ENCODE peak calls at places on chromosomes 11 and 22, in eight cellular contexts. One of them, this sample, is unnamed.

GRCh38 chr22:29820941-29821789 is 16.9 kb downstream of the ASCC2 start:
- DNase-seq in neural progenitor cell: no peak
- DNase-seq in PC-3: peak
- DNase-seq in WTC11: no peak
- DNase-seq in nephron progenitor cell: no peak
- DNase-seq in thoracic aorta: peak
- DNase-seq in pancreas: peak
- DNase-seq in B cell: no peak
- DNase-seq in this sample: peak

GRCh38 chr11:94132152-94132558 is 3.5 kb downstream of the PANX1 start:
- DNase-seq in thoracic aorta: peak
- DNase-seq in B cell: no peak
- DNase-seq in pancreas: no peak
- DNase-seq in WTC11: no peak
- DNase-seq in nephron progenitor cell: no peak
- DNase-seq in PC-3: peak
- DNase-seq in neural progenitor cell: no peak
- DNase-seq in this sample: no peak

GRCh38 chr22:30287626-30288413 is 1.5 kb downstream of the CASTOR1 start:
- DNase-seq in B cell: peak
- DNase-seq in thoracic aorta: no peak
- DNase-seq in WTC11: peak
- DNase-seq in pancreas: peak
- DNase-seq in PC-3: peak
- DNase-seq in neural progenitor cell: peak
- DNase-seq in nephron progenitor cell: peak
- DNase-seq in this sample: peak

GRCh38 chr22:30802202-30803166 is 107.8 kb downstream of the OSBP2 start:
- DNase-seq in thoracic aorta: peak
- DNase-seq in neural progenitor cell: peak
- DNase-seq in PC-3: peak
- DNase-seq in nephron progenitor cell: peak
- DNase-seq in pancreas: peak
- DNase-seq in WTC11: peak
- DNase-seq in B cell: peak
- DNase-seq in this sample: no peak

GRCh38 chr11:70519117-70519516 is 120.8 kb downstream of the CTTN start:
- DNase-seq in nephron progenitor cell: no peak
- DNase-seq in pancreas: no peak
- DNase-seq in neural progenitor cell: no peak
- DNase-seq in thoracic aorta: no peak
- DNase-seq in WTC11: no peak
- DNase-seq in PC-3: peak
- DNase-seq in B cell: no peak
- DNase-seq in this sample: no peak

GRCh38 chr11:107836811-107837210 is 21.8 kb downstream of the SLC35F2 start:
- DNase-seq in nephron progenitor cell: no peak
- DNase-seq in neural progenitor cell: no peak
- DNase-seq in pancreas: no peak
- DNase-seq in B cell: no peak
- DNase-seq in thoracic aorta: no peak
- DNase-seq in PC-3: peak
- DNase-seq in WTC11: no peak
- DNase-seq in this sample: no peak

GRCh38 chr11:47359586-47359985 is 7.1 kb upstream of the MYBPC3 start:
- DNase-seq in pancreas: no peak
- DNase-seq in PC-3: no peak
- DNase-seq in nephron progenitor cell: no peak
- DNase-seq in thoracic aorta: no peak
- DNase-seq in WTC11: no peak
- DNase-seq in B cell: peak
- DNase-seq in neural progenitor cell: no peak
- DNase-seq in this sample: no peak

GRCh38 chr11:106152013-106152412 is 74.6 kb downstream of the AASDHPPT start:
- DNase-seq in nephron progenitor cell: no peak
- DNase-seq in PC-3: peak
- DNase-seq in thoracic aorta: no peak
- DNase-seq in WTC11: no peak
- DNase-seq in B cell: no peak
- DNase-seq in pancreas: peak
- DNase-seq in neural progenitor cell: no peak
- DNase-seq in this sample: no peak

GRCh38 chr11:79768343-79768742 is 327.5 kb upstream of the TENM4 start:
- DNase-seq in thoracic aorta: no peak
- DNase-seq in neural progenitor cell: no peak
- DNase-seq in pancreas: peak
- DNase-seq in WTC11: no peak
- DNase-seq in PC-3: no peak
- DNase-seq in nephron progenitor cell: no peak
- DNase-seq in B cell: no peak
- DNase-seq in this sample: no peak

GRCh38 chr22:41446057-41446501 is 522 bp downstream of the TOB2 start:
- DNase-seq in pancreas: peak
- DNase-seq in thoracic aorta: no peak
- DNase-seq in WTC11: peak
- DNase-seq in neural progenitor cell: peak
- DNase-seq in PC-3: no peak
- DNase-seq in B cell: no peak
- DNase-seq in nephron progenitor cell: no peak
- DNase-seq in this sample: no peak

GRCh38 chr11:85937838-85938237 is 82.7 kb downstream of the CCDC83 start:
- DNase-seq in B cell: no peak
- DNase-seq in WTC11: no peak
- DNase-seq in pancreas: no peak
- DNase-seq in nephron progenitor cell: no peak
- DNase-seq in PC-3: no peak
- DNase-seq in neural progenitor cell: no peak
- DNase-seq in thoracic aorta: no peak
- DNase-seq in this sample: no peak

GRCh38 chr22:36467042-36467810 is 14.2 kb downstream of the TXN2 start:
- DNase-seq in pancreas: peak
- DNase-seq in neural progenitor cell: no peak
- DNase-seq in PC-3: peak
- DNase-seq in WTC11: no peak
- DNase-seq in nephron progenitor cell: no peak
- DNase-seq in thoracic aorta: no peak
- DNase-seq in B cell: no peak
- DNase-seq in this sample: no peak

GRCh38 chr11:108870373-108871020 is 205.6 kb downstream of the DDX10 start:
- DNase-seq in neural progenitor cell: no peak
- DNase-seq in pancreas: no peak
- DNase-seq in WTC11: no peak
- DNase-seq in thoracic aorta: no peak
- DNase-seq in nephron progenitor cell: no peak
- DNase-seq in B cell: no peak
- DNase-seq in PC-3: peak
- DNase-seq in this sample: no peak

GRCh38 chr11:76419896-76420295 is 24.9 kb upstream of the EMSY start:
- DNase-seq in nephron progenitor cell: no peak
- DNase-seq in pancreas: no peak
- DNase-seq in thoracic aorta: no peak
- DNase-seq in PC-3: peak
- DNase-seq in neural progenitor cell: peak
- DNase-seq in B cell: peak
- DNase-seq in WTC11: peak
- DNase-seq in this sample: no peak

GRCh38 chr11:90113541-90113940 is 20.9 kb upstream of the NAALAD2 start:
- DNase-seq in PC-3: peak
- DNase-seq in pancreas: no peak
- DNase-seq in WTC11: no peak
- DNase-seq in B cell: no peak
- DNase-seq in nephron progenitor cell: no peak
- DNase-seq in thoracic aorta: no peak
- DNase-seq in neural progenitor cell: no peak
- DNase-seq in this sample: no peak

GRCh38 chr11:133064152-133064877 is 468.0 kb downstream of the OPCML start:
- DNase-seq in pancreas: peak
- DNase-seq in nephron progenitor cell: peak
- DNase-seq in B cell: no peak
- DNase-seq in thoracic aorta: no peak
- DNase-seq in PC-3: no peak
- DNase-seq in WTC11: peak
- DNase-seq in neural progenitor cell: peak
- DNase-seq in this sample: no peak

GRCh38 chr11:10581481-10582019 is 13.1 kb upstream of the LYVE1 start:
- DNase-seq in PC-3: peak
- DNase-seq in pancreas: no peak
- DNase-seq in nephron progenitor cell: no peak
- DNase-seq in B cell: peak
- DNase-seq in WTC11: no peak
- DNase-seq in neural progenitor cell: no peak
- DNase-seq in thoracic aorta: no peak
- DNase-seq in this sample: no peak

GRCh38 chr11:65663634-65664200 is 1.0 kb upstream of the RELA start:
- DNase-seq in B cell: peak
- DNase-seq in nephron progenitor cell: peak
- DNase-seq in PC-3: peak
- DNase-seq in neural progenitor cell: peak
- DNase-seq in WTC11: no peak
- DNase-seq in pancreas: peak
- DNase-seq in thoracic aorta: no peak
- DNase-seq in this sample: no peak

GRCh38 chr11:129640671-129641070 is 175.0 kb upstream of the TMEM45B start:
- DNase-seq in nephron progenitor cell: no peak
- DNase-seq in PC-3: no peak
- DNase-seq in thoracic aorta: no peak
- DNase-seq in WTC11: no peak
- DNase-seq in neural progenitor cell: no peak
- DNase-seq in B cell: no peak
- DNase-seq in pancreas: no peak
- DNase-seq in this sample: no peak

GRCh38 chr11:47216141-47216798 is 1.5 kb downstream of the DDB2 start:
- DNase-seq in thoracic aorta: peak
- DNase-seq in nephron progenitor cell: no peak
- DNase-seq in pancreas: peak
- DNase-seq in WTC11: no peak
- DNase-seq in PC-3: peak
- DNase-seq in B cell: no peak
- DNase-seq in neural progenitor cell: peak
- DNase-seq in this sample: peak

DNA sequence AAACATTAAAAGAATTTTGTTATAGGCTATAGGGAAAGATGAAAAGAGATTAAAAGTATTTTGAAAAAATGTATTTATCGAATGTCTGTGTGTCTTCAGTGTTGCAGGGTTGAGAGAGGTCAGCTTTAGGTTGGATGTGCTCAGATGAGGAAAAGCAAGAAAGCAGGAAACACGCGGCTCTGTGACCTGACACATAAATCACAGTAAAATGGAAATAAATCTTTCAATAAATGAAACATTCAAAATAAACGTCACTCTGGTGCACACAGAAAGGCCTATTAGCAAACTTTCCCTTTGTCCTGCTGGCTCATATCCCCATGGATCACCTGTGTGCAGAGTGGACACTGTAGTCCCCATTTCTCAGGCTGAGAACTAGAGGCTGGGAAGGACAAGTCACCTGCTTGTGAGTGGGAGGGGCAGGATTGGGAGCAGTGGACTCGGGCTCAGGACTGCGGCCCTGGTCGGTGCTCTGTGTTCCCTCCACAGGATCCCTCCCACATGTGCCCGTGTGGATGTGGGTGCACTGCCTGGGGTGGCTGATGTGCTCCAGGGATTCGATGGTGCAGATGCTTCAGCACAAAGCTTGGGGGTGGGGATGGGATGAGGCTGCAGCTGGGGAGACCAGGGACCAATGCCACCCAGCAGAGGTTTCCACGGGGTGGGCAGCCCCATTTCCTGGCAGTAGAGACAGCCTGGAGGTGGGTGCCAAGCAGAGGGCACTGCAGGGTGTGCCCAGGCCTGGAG is 96.0 kb upstream of the IGLL5 start:
- DNase-seq in nephron progenitor cell: no peak
- DNase-seq in PC-3: no peak
- DNase-seq in neural progenitor cell: no peak
- DNase-seq in thoracic aorta: no peak
- DNase-seq in B cell: no peak
- DNase-seq in WTC11: no peak
- DNase-seq in pancreas: no peak
- DNase-seq in this sample: no peak
- TF ChIP-seq CTCF in nephron progenitor cell: no peak
- TF ChIP-seq CTCF in PC-3: no peak
- TF ChIP-seq CTCF in neural progenitor cell: no peak
- TF ChIP-seq CTCF in thoracic aorta: no peak
- TF ChIP-seq CTCF in B cell: no peak
- TF ChIP-seq CTCF in WTC11: no peak
- TF ChIP-seq CTCF in pancreas: no peak
- TF ChIP-seq CTCF in this sample: no peak

GRCh38 chr11:506238-506949 is 648 bp downstream of the RNH1 start:
- DNase-seq in PC-3: peak
- DNase-seq in B cell: peak
- DNase-seq in thoracic aorta: peak
- DNase-seq in WTC11: peak
- DNase-seq in pancreas: peak
- DNase-seq in nephron progenitor cell: peak
- DNase-seq in neural progenitor cell: peak
- DNase-seq in this sample: peak
- TF ChIP-seq CTCF in PC-3: no peak
- TF ChIP-seq CTCF in B cell: no peak
- TF ChIP-seq CTCF in thoracic aorta: no peak
- TF ChIP-seq CTCF in WTC11: no peak
- TF ChIP-seq CTCF in pancreas: no peak
- TF ChIP-seq CTCF in nephron progenitor cell: no peak
- TF ChIP-seq CTCF in neural progenitor cell: peak
- TF ChIP-seq CTCF in this sample: no peak

DNA sequence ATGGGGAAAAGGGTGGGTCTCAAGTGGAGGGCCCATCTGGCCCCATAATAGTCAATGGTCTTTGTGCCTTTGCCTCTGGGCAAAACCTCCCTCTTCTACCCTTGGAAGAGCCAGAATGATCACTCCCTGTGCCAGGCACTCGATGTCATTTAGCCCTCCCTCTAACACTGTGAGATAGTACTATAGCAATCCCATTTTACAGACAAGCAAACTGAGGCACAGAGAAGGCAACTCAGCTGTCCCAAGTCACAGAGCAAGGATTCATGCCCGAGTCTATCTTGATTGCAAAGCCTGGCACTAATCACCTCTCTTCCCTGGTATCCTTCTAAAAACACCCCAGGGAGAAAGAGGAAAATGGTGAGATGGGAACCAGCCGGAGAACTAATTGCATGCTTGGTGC is 76.4 kb downstream of the TP53I11 start:
- DNase-seq in thoracic aorta: no peak
- DNase-seq in pancreas: no peak
- DNase-seq in nephron progenitor cell: no peak
- DNase-seq in PC-3: no peak
- DNase-seq in neural progenitor cell: no peak
- DNase-seq in WTC11: no peak
- DNase-seq in B cell: no peak
- DNase-seq in this sample: no peak
- TF ChIP-seq CTCF in thoracic aorta: no peak
- TF ChIP-seq CTCF in pancreas: no peak
- TF ChIP-seq CTCF in nephron progenitor cell: no peak
- TF ChIP-seq CTCF in PC-3: no peak
- TF ChIP-seq CTCF in neural progenitor cell: no peak
- TF ChIP-seq CTCF in WTC11: no peak
- TF ChIP-seq CTCF in B cell: no peak
- TF ChIP-seq CTCF in this sample: no peak

DNA sequence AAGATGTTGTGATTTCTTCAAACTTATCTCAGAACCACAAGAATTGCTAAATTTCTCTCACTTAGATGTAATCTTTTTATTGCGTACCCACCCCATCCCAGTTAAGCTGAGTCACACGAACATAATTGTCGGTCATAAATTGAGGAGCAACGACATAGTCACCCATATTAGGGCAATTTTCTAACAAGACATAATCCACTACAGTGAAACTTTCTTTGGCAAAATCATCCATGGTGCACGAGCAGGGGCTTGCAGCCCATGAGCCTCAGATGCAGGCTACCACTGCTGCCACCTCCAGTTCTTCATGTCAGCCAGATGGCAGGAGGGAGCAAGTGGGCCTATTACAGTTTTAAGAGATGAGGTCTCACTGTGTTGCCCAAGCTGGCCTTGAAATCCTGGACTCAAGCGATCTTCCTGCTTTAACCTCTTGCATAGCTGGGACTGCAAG is 70.3 kb upstream of the GRK2 start:
- DNase-seq in thoracic aorta: no peak
- DNase-seq in B cell: no peak
- DNase-seq in nephron progenitor cell: no peak
- DNase-seq in pancreas: no peak
- DNase-seq in PC-3: peak
- DNase-seq in neural progenitor cell: peak
- DNase-seq in WTC11: no peak
- DNase-seq in this sample: no peak
- TF ChIP-seq CTCF in thoracic aorta: no peak
- TF ChIP-seq CTCF in B cell: no peak
- TF ChIP-seq CTCF in nephron progenitor cell: no peak
- TF ChIP-seq CTCF in pancreas: no peak
- TF ChIP-seq CTCF in PC-3: peak
- TF ChIP-seq CTCF in neural progenitor cell: no peak
- TF ChIP-seq CTCF in WTC11: no peak
- TF ChIP-seq CTCF in this sample: no peak